ENCODE peak calls at places on chromosome 16, in six cellular contexts. M, C, X, W, V and Z are unnamed samples.

GRCh38 chr16:86680137-86680536 is 101.8 kb downstream of the FOXL1 start:
- DNase-seq in M (no peak), C (peak), X (peak), W (peak), V (peak), Z (peak)

GRCh38 chr16:80684136-80684765 is 120.1 kb downstream of the CDYL2 start:
- DNase-seq in M (no peak), C (no peak), X (no peak), W (no peak), V (no peak), Z (no peak)

GRCh38 chr16:74275031-74275636 is 21.5 kb upstream of the PSMD7 start:
- DNase-seq in M (no peak), C (no peak), X (peak), W (no peak), V (no peak), Z (no peak)

GRCh38 chr16:65954446-65954845 is 412.0 kb upstream of the CDH5 start:
- DNase-seq in M (no peak), C (no peak), X (no peak), W (no peak), V (no peak), Z (no peak)

GRCh38 chr16:20880867-20881866 is 19.0 kb downstream of the DCUN1D3 start:
- DNase-seq in M (no peak), C (no peak), X (no peak), W (no peak), V (no peak), Z (no peak)

GRCh38 chr16:5017678-5017969 is 16.1 kb downstream of the NAGPA start:
- DNase-seq in M (no peak), C (no peak), X (no peak), W (no peak), V (no peak), Z (no peak)

GRCh38 chr16:85204242-85205010 is 92.2 kb upstream of the CIBAR2 start:
- DNase-seq in M (no peak), C (no peak), X (peak), W (peak), V (no peak), Z (no peak)

GRCh38 chr16:71846443-71846842 is 667 bp downstream of the ATXN1L start:
- DNase-seq in M (no peak), C (no peak), X (peak), W (no peak), V (no peak), Z (no peak)

GRCh38 chr16:70454221-70455034 is at the start of gene FCSK:
- DNase-seq in M (peak), C (peak), X (peak), W (no peak), V (peak), Z (no peak)

GRCh38 chr16:11572301-11572995 is 14.3 kb downstream of the LITAF start:
- DNase-seq in M (peak), C (peak), X (no peak), W (no peak), V (peak), Z (no peak)

GRCh38 chr16:10827691-10828341 is 9.2 kb upstream of the TVP23A start:
- DNase-seq in M (peak), C (peak), X (peak), W (peak), V (peak), Z (no peak)

GRCh38 chr16:3642397-3643094 is 11.9 kb upstream of the DNASE1 start:
- DNase-seq in M (peak), C (peak), X (peak), W (no peak), V (peak), Z (no peak)

GRCh38 chr16:23434380-23434779 is 18.6 kb downstream of the COG7 start:
- DNase-seq in M (no peak), C (no peak), X (peak), W (peak), V (no peak), Z (no peak)

GRCh38 chr16:77585852-77586251 is 136.5 kb upstream of the NUDT7 start:
- DNase-seq in M (no peak), C (no peak), X (peak), W (peak), V (no peak), Z (peak)

GRCh38 chr16:77569406-77569805 is 134.6 kb upstream of the ADAMTS18 start:
- DNase-seq in M (no peak), C (no peak), X (no peak), W (no peak), V (no peak), Z (no peak)

GRCh38 chr16:3980311-3981111 is 100.0 kb upstream of the CREBBP start:
- DNase-seq in M (no peak), C (no peak), X (peak), W (peak), V (no peak), Z (no peak)

GRCh38 chr16:47506800-47507199 is 45.7 kb downstream of the PHKB start:
- DNase-seq in M (no peak), C (no peak), X (no peak), W (no peak), V (no peak), Z (peak)

GRCh38 chr16:28218109-28218508 is 6.3 kb upstream of the XPO6 start:
- DNase-seq in M (no peak), C (no peak), X (peak), W (no peak), V (no peak), Z (no peak)

GRCh38 chr16:84478172-84478948 is 26.1 kb downstream of the MEAK7 start:
- DNase-seq in M (peak), C (no peak), X (peak), W (peak), V (peak), Z (peak)

GRCh38 chr16:47036201-47036600 is 62.7 kb upstream of the DNAJA2 start:
- DNase-seq in M (peak), C (no peak), X (no peak), W (no peak), V (no peak), Z (no peak)

GRCh38 chr16:20910781-20911321 is 10.3 kb downstream of the LYRM1 start:
- DNase-seq in M (no peak), C (no peak), X (peak), W (peak), V (no peak), Z (peak)

GRCh38 chr16:72783716-72784320 is 264.1 kb downstream of the ZFHX3 start:
- DNase-seq in M (no peak), C (no peak), X (no peak), W (peak), V (no peak), Z (peak)

GRCh38 chr16:83994087-83994486 is 26.0 kb downstream of the NECAB2 start:
- DNase-seq in M (no peak), C (no peak), X (peak), W (peak), V (no peak), Z (peak)

GRCh38 chr16:87963400-87963799 is 12.2 kb downstream of the BANP start:
- DNase-seq in M (no peak), C (no peak), X (peak), W (peak), V (no peak), Z (peak)

GRCh38 chr16:46607529-46607928 is 13.7 kb downstream of the SHCBP1 start:
- DNase-seq in M (no peak), C (no peak), X (peak), W (peak), V (no peak), Z (peak)

GRCh38 chr16:55035037-55035436 is 104.4 kb downstream of the IRX5 start:
- DNase-seq in M (peak), C (peak), X (peak), W (no peak), V (no peak), Z (no peak)

GRCh38 chr16:80283450-80284392 is 257.1 kb upstream of the DYNLRB2 start:
- DNase-seq in M (no peak), C (no peak), X (no peak), W (no peak), V (no peak), Z (no peak)

GRCh38 chr16:85898521-85899442 is at the start of gene IRF8:
- DNase-seq in M (peak), C (peak), X (no peak), W (no peak), V (peak), Z (no peak)

GRCh38 chr16:24668481-24669001 is 60.9 kb upstream of the TNRC6A start:
- DNase-seq in M (no peak), C (peak), X (peak), W (peak), V (peak), Z (peak)

GRCh38 chr16:35492225-35492624 is 2032.8 kb downstream of the TP53TG3F start:
- DNase-seq in M (no peak), C (no peak), X (no peak), W (no peak), V (no peak), Z (no peak)

GRCh38 chr16:87056083-87056482 is 261.1 kb downstream of the C16orf95 start:
- DNase-seq in M (no peak), C (peak), X (peak), W (peak), V (no peak), Z (no peak)

GRCh38 chr16:57513371-57514102 is 22.8 kb downstream of the CCDC102A start:
- DNase-seq in M (no peak), C (no peak), X (no peak), W (no peak), V (no peak), Z (no peak)
- H3K4me3 ChIP-seq in M (no peak), C (no peak), X (no peak), W (no peak), V (no peak), Z (no peak)

GRCh38 chr16:50274771-50275415 is 8.5 kb downstream of the ADCY7 start:
- DNase-seq in M (peak), C (no peak), X (no peak), W (no peak), V (peak), Z (no peak)
- H3K4me3 ChIP-seq in M (peak), C (peak), X (no peak), W (no peak), V (no peak), Z (no peak)

DNA sequence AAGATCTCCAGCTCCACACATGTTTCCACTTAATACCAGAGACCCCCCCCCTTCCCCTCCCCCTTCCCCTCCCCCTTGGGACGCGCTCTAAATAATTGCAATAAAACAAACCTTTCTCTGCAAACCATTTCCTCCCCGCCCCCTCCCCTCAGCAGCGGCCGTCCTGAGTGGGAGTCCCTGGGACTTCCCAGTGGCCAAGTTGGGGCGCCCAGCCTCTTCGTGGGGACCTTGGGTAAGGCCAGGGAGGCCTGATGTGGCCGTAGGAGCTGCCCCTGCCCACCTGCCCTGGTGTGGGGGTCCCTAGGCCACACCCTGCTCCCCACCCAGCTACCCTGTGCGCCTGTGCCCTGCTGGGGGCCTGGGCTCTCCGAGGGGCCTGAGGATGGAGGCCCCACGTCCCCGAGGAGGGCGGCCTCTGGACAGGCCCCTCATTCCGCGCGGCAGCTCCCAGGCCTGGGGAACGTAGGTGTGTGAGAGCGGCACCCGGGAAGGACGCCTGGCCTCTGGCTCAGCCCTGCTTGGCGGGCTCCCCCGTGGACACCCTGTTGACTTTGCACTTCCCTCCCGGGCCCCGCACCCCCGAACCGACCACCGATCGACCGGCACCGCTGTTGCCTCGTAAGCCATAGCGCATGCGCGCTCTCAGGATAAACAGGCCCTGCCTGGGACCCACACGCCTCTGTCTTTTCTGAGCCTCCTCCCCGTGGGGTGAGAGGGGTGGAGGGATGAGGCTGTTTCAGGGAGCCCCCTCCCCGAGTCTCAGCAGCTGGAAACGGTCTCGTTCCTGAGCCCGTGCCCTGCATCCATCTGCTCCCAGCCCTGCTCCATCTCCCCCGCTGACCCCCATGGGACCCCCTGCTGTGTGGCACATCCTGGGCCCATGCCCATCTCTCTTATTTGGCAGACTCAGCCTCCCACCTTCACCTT is 9.0 kb downstream of the NTHL1 start:
- DNase-seq in M (no peak), C (no peak), X (no peak), W (no peak), V (no peak), Z (no peak)
- H3K4me3 ChIP-seq in M (no peak), C (no peak), X (no peak), W (no peak), V (no peak), Z (no peak)

GRCh38 chr16:49463529-49463928 is 89.9 kb downstream of the C16orf78 start:
- DNase-seq in M (peak), C (peak), X (no peak), W (no peak), V (no peak), Z (no peak)

GRCh38 chr16:49466529-49466831 is 92.9 kb downstream of the C16orf78 start:
- DNase-seq in M (peak), C (no peak), X (no peak), W (no peak), V (no peak), Z (no peak)

GRCh38 chr16:49465661-49466528 is 92.3 kb downstream of the C16orf78 start:
- DNase-seq in M (peak), C (no peak), X (no peak), W (no peak), V (no peak), Z (no peak)

GRCh38 chr16:49464093-49464492 is 90.5 kb downstream of the C16orf78 start:
- DNase-seq in M (peak), C (peak), X (no peak), W (no peak), V (no peak), Z (no peak)

DNA sequence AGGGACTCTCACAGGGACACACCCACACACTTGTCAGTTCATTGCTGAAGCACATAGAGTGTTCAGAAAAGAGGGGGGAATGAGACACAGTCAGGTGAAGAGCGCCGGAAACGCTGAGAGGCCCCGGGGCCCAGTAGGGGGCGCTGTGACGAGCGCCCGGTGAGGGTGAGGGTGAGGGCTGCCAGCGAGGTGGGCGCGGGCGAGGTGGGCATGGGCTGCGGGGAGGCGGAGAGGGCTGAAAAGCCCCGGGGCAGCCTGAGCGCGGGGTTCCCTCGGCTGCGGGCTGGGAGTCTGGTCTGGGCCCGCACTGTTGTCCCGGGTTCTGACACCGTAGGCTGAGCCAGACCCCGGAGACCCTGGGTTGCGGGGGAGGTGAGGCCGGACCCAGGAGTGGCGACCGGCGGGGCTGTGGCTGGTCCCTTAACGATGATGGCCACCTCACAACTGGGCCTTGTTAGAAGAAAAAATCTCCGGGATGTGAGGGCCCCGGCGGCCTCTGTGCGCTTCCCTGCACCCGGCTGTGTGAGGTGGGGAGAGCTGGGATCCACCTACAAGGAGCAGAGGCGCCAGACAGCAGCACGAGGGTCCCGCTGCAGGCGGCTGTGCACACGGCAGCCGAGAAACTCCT is 91.4 kb downstream of the C16orf78 start:
- DNase-seq in M (peak), C (peak), X (no peak), W (no peak), V (no peak), Z (no peak)
- H3K4me3 ChIP-seq in M (no peak), C (no peak), X (no peak), W (no peak), V (no peak), Z (no peak)

DNA sequence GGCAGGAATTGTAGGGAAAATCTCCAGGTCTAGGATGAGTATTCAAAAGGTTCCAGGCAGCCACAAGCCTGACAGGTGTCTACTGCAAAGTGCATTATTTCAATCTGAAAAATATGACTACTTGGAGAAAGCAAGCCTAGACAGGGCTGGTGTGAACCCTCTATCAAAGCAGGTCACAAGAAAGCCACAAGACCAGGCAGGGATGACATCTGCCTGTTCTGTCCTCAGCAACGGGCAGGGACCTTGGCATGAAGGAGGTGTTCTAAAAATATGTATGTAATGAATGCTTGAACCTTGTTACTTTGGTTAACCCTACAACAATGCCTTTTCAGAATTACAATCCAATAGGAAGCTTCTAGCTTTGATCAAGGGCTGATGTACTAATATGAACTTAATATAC is 1.2 kb upstream of the COX6A2 start:
- DNase-seq in M (no peak), C (no peak), X (no peak), W (no peak), V (no peak), Z (no peak)
- H3K4me3 ChIP-seq in M (no peak), C (no peak), X (no peak), W (no peak), V (no peak), Z (no peak)

GRCh38 chr16:89920723-89921122 is 2.1 kb downstream of the MC1R start:
- DNase-seq in M (no peak), C (no peak), X (no peak), W (no peak), V (no peak), Z (no peak)
- H3K4me3 ChIP-seq in M (no peak), C (no peak), X (no peak), W (peak), V (no peak), Z (no peak)

DNA sequence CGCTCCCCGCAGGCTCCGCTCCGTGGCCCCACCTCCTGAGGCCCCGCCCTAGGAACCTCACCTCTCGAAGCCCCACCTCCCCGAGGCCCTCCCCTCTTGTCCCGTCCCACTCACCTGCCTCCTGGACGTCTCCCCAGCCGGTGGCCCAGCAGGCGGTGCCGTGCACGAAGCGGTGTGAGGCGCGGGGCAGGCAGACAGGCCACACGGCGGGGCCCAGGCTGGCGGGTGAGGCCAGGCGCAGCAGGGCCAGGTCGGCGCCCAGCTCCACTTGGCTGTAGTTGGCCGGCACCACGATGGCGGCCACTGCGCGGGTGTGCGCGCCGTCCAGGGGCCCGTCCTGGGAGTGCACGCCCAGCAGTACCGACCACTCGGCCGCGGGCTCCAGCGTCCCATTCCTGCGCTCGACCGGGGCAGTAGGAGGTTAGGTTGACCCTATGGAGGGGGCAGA is 1.6 kb downstream of the PRSS36 start:
- DNase-seq in M (no peak), C (no peak), X (peak), W (no peak), V (no peak), Z (no peak)
- H3K4me3 ChIP-seq in M (no peak), C (no peak), X (peak), W (no peak), V (no peak), Z (peak)

GRCh38 chr16:56196381-56196780 is 5.1 kb downstream of the GNAO1 start:
- DNase-seq in M (no peak), C (no peak), X (no peak), W (no peak), V (no peak), Z (no peak)

GRCh38 chr16:56193951-56194726 is 2.9 kb downstream of the GNAO1 start:
- DNase-seq in M (peak), C (peak), X (peak), W (peak), V (peak), Z (peak)

GRCh38 chr16:56197227-56197992 is 6.1 kb downstream of the GNAO1 start:
- DNase-seq in M (no peak), C (no peak), X (no peak), W (no peak), V (no peak), Z (no peak)

GRCh38 chr16:56192971-56193936 is 2.0 kb downstream of the GNAO1 start:
- DNase-seq in M (no peak), C (no peak), X (no peak), W (no peak), V (no peak), Z (no peak)

GRCh38 chr16:56195151-56195550 is 3.9 kb downstream of the GNAO1 start:
- DNase-seq in M (no peak), C (no peak), X (no peak), W (no peak), V (no peak), Z (no peak)
- H3K4me3 ChIP-seq in M (no peak), C (no peak), X (no peak), W (no peak), V (no peak), Z (no peak)